ENCODE peak calls at places on chromosomes 7 and 10, in five cellular contexts. W is GM12892, E is RWPE1, B is gastrocnemius medialis, Z is tibial artery. U is an unnamed sample.

GRCh38 chr10:49165940-49166803 is 22.0 kb downstream of the TMEM273 start:
- DNase-seq in W (no peak), E (no peak), B (no peak), Z (no peak), U (no peak)

GRCh38 chr10:59838390-59838789 is 68.0 kb downstream of the CCDC6 start:
- DNase-seq in W (no peak), B (no peak), E (no peak), Z (no peak), U (no peak)

GRCh38 chr7:137343483-137343841 is at the start of gene PTN:
- DNase-seq in Z (no peak), B (no peak), W (no peak), E (peak), U (no peak)

GRCh38 chr7:100374601-100375000 is 1.3 kb downstream of the PILRA start:
- DNase-seq in B (no peak), E (no peak), Z (no peak), W (no peak), U (peak)

GRCh38 chr10:125014086-125014830 is 72.3 kb downstream of the ZRANB1 start:
- DNase-seq in E (no peak), W (no peak), Z (peak), B (peak), U (no peak)

GRCh38 chr10:112327678-112328077 is 44.5 kb downstream of the TECTB start:
- DNase-seq in B (no peak), E (no peak), Z (no peak), W (no peak), U (no peak)

GRCh38 chr10:106399112-106399511 is 765.4 kb downstream of the SORCS1 start:
- DNase-seq in B (no peak), Z (no peak), W (no peak), E (no peak), U (no peak)

GRCh38 chr7:1535695-1536094 is 5.2 kb downstream of the MAFK start:
- DNase-seq in Z (peak), E (no peak), W (no peak), B (peak), U (no peak)

GRCh38 chr7:100933735-100934134 is 15.6 kb upstream of the MUC3A start:
- DNase-seq in W (no peak), Z (no peak), E (no peak), B (no peak), U (no peak)

GRCh38 chr10:79059859-79060379 is 8.8 kb upstream of the ZMIZ1 start:
- DNase-seq in Z (peak), B (no peak), W (no peak), E (no peak), U (peak)

GRCh38 chr7:38507379-38507778 is 123.8 kb downstream of the AMPH start:
- DNase-seq in W (no peak), B (no peak), Z (no peak), E (no peak), U (no peak)

GRCh38 chr7:47483604-47484273 is 98.2 kb downstream of the TNS3 start:
- DNase-seq in W (no peak), B (no peak), E (no peak), Z (no peak), U (no peak)

GRCh38 chr10:81135851-81136250 is 598.1 kb downstream of the SH2D4B start:
- DNase-seq in W (no peak), Z (no peak), B (no peak), E (no peak), U (no peak)

GRCh38 chr10:110455440-110455839 is 42.3 kb upstream of the DUSP5 start:
- DNase-seq in E (no peak), B (no peak), Z (no peak), W (no peak), U (no peak)

GRCh38 chr7:93851536-93851935 is 39.0 kb downstream of the TFPI2 start:
- DNase-seq in E (no peak), Z (no peak), W (no peak), B (no peak), U (no peak)

GRCh38 chr7:41478187-41478586 is 224.7 kb downstream of the INHBA start:
- DNase-seq in B (no peak), Z (no peak), W (no peak), E (no peak), U (no peak)

GRCh38 chr7:22109761-22110160 is 164.1 kb upstream of the CDCA7L start:
- DNase-seq in B (no peak), Z (no peak), W (no peak), E (no peak), U (no peak)

GRCh38 chr7:44050121-44050914 is 5.8 kb downstream of the DBNL start:
- DNase-seq in W (no peak), E (no peak), Z (no peak), B (no peak), U (peak)

GRCh38 chr7:39432807-39433416 is 133.3 kb upstream of the YAE1 start:
- DNase-seq in E (no peak), Z (no peak), W (no peak), B (no peak), U (no peak)

GRCh38 chr10:73576178-73576889 is 14.8 kb downstream of the USP54 start:
- DNase-seq in W (no peak), B (peak), E (no peak), Z (no peak), U (no peak)